ENCODE peak calls at places on chromosomes 5 and 9, in ten cellular contexts. One of them, this sample, is unnamed.

GRCh38 chr9:115921301-115921700 is 232.3 kb upstream of the PAPPA start:
- DNase-seq in colonic mucosa: no peak
- DNase-seq in upper lobe of right lung: no peak
- DNase-seq in CD8-positive, alpha-beta memory T cell: no peak
- DNase-seq in left lung: no peak
- DNase-seq in caudate nucleus: no peak
- DNase-seq in mammary epithelial cell: no peak
- DNase-seq in heart right ventricle: no peak
- DNase-seq in aorta: no peak
- DNase-seq in CD4-positive, alpha-beta T cell: no peak
- DNase-seq in this sample: no peak

GRCh38 chr5:178320281-178320855 is 87.8 kb upstream of the PHYKPL start:
- DNase-seq in caudate nucleus: no peak
- DNase-seq in mammary epithelial cell: no peak
- DNase-seq in upper lobe of right lung: peak
- DNase-seq in heart right ventricle: no peak
- DNase-seq in CD4-positive, alpha-beta T cell: no peak
- DNase-seq in left lung: peak
- DNase-seq in CD8-positive, alpha-beta memory T cell: no peak
- DNase-seq in aorta: peak
- DNase-seq in colonic mucosa: no peak
- DNase-seq in this sample: no peak

GRCh38 chr5:139147743-139148079 is 50.5 kb downstream of the SIL1 start:
- DNase-seq in CD8-positive, alpha-beta memory T cell: no peak
- DNase-seq in mammary epithelial cell: peak
- DNase-seq in left lung: peak
- DNase-seq in colonic mucosa: peak
- DNase-seq in heart right ventricle: peak
- DNase-seq in aorta: peak
- DNase-seq in CD4-positive, alpha-beta T cell: no peak
- DNase-seq in upper lobe of right lung: peak
- DNase-seq in caudate nucleus: no peak
- DNase-seq in this sample: peak

GRCh38 chr9:81207651-81208050 is 481.7 kb downstream of the TLE1 start:
- DNase-seq in caudate nucleus: no peak
- DNase-seq in CD8-positive, alpha-beta memory T cell: no peak
- DNase-seq in aorta: no peak
- DNase-seq in heart right ventricle: no peak
- DNase-seq in CD4-positive, alpha-beta T cell: no peak
- DNase-seq in upper lobe of right lung: no peak
- DNase-seq in colonic mucosa: no peak
- DNase-seq in left lung: no peak
- DNase-seq in mammary epithelial cell: no peak
- DNase-seq in this sample: no peak

GRCh38 chr5:74866653-74867162 is 521 bp upstream of the FAM169A start:
- DNase-seq in CD4-positive, alpha-beta T cell: no peak
- DNase-seq in left lung: no peak
- DNase-seq in mammary epithelial cell: no peak
- DNase-seq in upper lobe of right lung: no peak
- DNase-seq in aorta: no peak
- DNase-seq in colonic mucosa: peak
- DNase-seq in heart right ventricle: no peak
- DNase-seq in CD8-positive, alpha-beta memory T cell: no peak
- DNase-seq in caudate nucleus: peak
- DNase-seq in this sample: no peak

GRCh38 chr5:128537306-128537998 is 593 bp downstream of the FBN2 start:
- DNase-seq in heart right ventricle: peak
- DNase-seq in CD4-positive, alpha-beta T cell: no peak
- DNase-seq in CD8-positive, alpha-beta memory T cell: no peak
- DNase-seq in caudate nucleus: no peak
- DNase-seq in left lung: peak
- DNase-seq in mammary epithelial cell: peak
- DNase-seq in aorta: peak
- DNase-seq in colonic mucosa: no peak
- DNase-seq in upper lobe of right lung: peak
- DNase-seq in this sample: no peak

GRCh38 chr5:180787025-180787424 is 15.6 kb downstream of the MGAT1 start:
- DNase-seq in colonic mucosa: no peak
- DNase-seq in CD8-positive, alpha-beta memory T cell: no peak
- DNase-seq in heart right ventricle: no peak
- DNase-seq in caudate nucleus: no peak
- DNase-seq in upper lobe of right lung: peak
- DNase-seq in mammary epithelial cell: no peak
- DNase-seq in aorta: no peak
- DNase-seq in CD4-positive, alpha-beta T cell: no peak
- DNase-seq in left lung: no peak
- DNase-seq in this sample: no peak

GRCh38 chr9:121282309-121283071 is 14.5 kb downstream of the GSN start:
- DNase-seq in colonic mucosa: peak
- DNase-seq in CD8-positive, alpha-beta memory T cell: no peak
- DNase-seq in caudate nucleus: no peak
- DNase-seq in mammary epithelial cell: peak
- DNase-seq in CD4-positive, alpha-beta T cell: no peak
- DNase-seq in upper lobe of right lung: peak
- DNase-seq in aorta: peak
- DNase-seq in left lung: no peak
- DNase-seq in heart right ventricle: peak
- DNase-seq in this sample: peak

GRCh38 chr5:39876146-39876545 is 451.4 kb upstream of the DAB2 start:
- DNase-seq in left lung: no peak
- DNase-seq in CD8-positive, alpha-beta memory T cell: no peak
- DNase-seq in caudate nucleus: no peak
- DNase-seq in colonic mucosa: no peak
- DNase-seq in CD4-positive, alpha-beta T cell: no peak
- DNase-seq in upper lobe of right lung: no peak
- DNase-seq in heart right ventricle: no peak
- DNase-seq in mammary epithelial cell: no peak
- DNase-seq in aorta: no peak
- DNase-seq in this sample: no peak

GRCh38 chr5:67963789-67964519 is 251.6 kb upstream of the PIK3R1 start:
- DNase-seq in upper lobe of right lung: no peak
- DNase-seq in caudate nucleus: no peak
- DNase-seq in CD4-positive, alpha-beta T cell: no peak
- DNase-seq in mammary epithelial cell: peak
- DNase-seq in CD8-positive, alpha-beta memory T cell: no peak
- DNase-seq in aorta: no peak
- DNase-seq in left lung: no peak
- DNase-seq in colonic mucosa: peak
- DNase-seq in heart right ventricle: no peak
- DNase-seq in this sample: no peak

GRCh38 chr9:13941686-13942085 is 372.3 kb downstream of the NFIB start:
- DNase-seq in left lung: no peak
- DNase-seq in CD4-positive, alpha-beta T cell: no peak
- DNase-seq in aorta: no peak
- DNase-seq in upper lobe of right lung: no peak
- DNase-seq in caudate nucleus: no peak
- DNase-seq in heart right ventricle: no peak
- DNase-seq in colonic mucosa: no peak
- DNase-seq in CD8-positive, alpha-beta memory T cell: no peak
- DNase-seq in mammary epithelial cell: no peak
- DNase-seq in this sample: no peak

GRCh38 chr9:126700903-126701819 is 87.4 kb downstream of the LMX1B start:
- DNase-seq in upper lobe of right lung: peak
- DNase-seq in aorta: peak
- DNase-seq in heart right ventricle: no peak
- DNase-seq in mammary epithelial cell: no peak
- DNase-seq in CD4-positive, alpha-beta T cell: no peak
- DNase-seq in caudate nucleus: no peak
- DNase-seq in CD8-positive, alpha-beta memory T cell: peak
- DNase-seq in left lung: no peak
- DNase-seq in colonic mucosa: no peak
- DNase-seq in this sample: no peak

GRCh38 chr9:36834736-36835135 is 199.3 kb downstream of the PAX5 start:
- DNase-seq in upper lobe of right lung: peak
- DNase-seq in colonic mucosa: no peak
- DNase-seq in CD4-positive, alpha-beta T cell: no peak
- DNase-seq in left lung: no peak
- DNase-seq in CD8-positive, alpha-beta memory T cell: no peak
- DNase-seq in caudate nucleus: no peak
- DNase-seq in heart right ventricle: no peak
- DNase-seq in aorta: peak
- DNase-seq in mammary epithelial cell: no peak
- DNase-seq in this sample: no peak

GRCh38 chr5:54655266-54655665 is 137.7 kb downstream of the SNX18 start:
- DNase-seq in heart right ventricle: no peak
- DNase-seq in upper lobe of right lung: no peak
- DNase-seq in mammary epithelial cell: no peak
- DNase-seq in CD4-positive, alpha-beta T cell: no peak
- DNase-seq in caudate nucleus: no peak
- DNase-seq in aorta: no peak
- DNase-seq in colonic mucosa: no peak
- DNase-seq in CD8-positive, alpha-beta memory T cell: no peak
- DNase-seq in left lung: no peak
- DNase-seq in this sample: no peak

GRCh38 chr9:84140535-84141101 is 160.0 kb downstream of the RMI1 start:
- DNase-seq in heart right ventricle: no peak
- DNase-seq in aorta: peak
- DNase-seq in CD8-positive, alpha-beta memory T cell: peak
- DNase-seq in CD4-positive, alpha-beta T cell: no peak
- DNase-seq in upper lobe of right lung: no peak
- DNase-seq in colonic mucosa: peak
- DNase-seq in left lung: peak
- DNase-seq in caudate nucleus: peak
- DNase-seq in mammary epithelial cell: no peak
- DNase-seq in this sample: no peak

GRCh38 chr5:142517840-142518239 is 168.1 kb downstream of the FGF1 start:
- DNase-seq in colonic mucosa: no peak
- DNase-seq in aorta: no peak
- DNase-seq in mammary epithelial cell: no peak
- DNase-seq in left lung: no peak
- DNase-seq in caudate nucleus: no peak
- DNase-seq in CD4-positive, alpha-beta T cell: no peak
- DNase-seq in CD8-positive, alpha-beta memory T cell: no peak
- DNase-seq in heart right ventricle: no peak
- DNase-seq in upper lobe of right lung: no peak
- DNase-seq in this sample: no peak
- H3K27ac ChIP-seq in colonic mucosa: no peak
- H3K27ac ChIP-seq in aorta: no peak
- H3K27ac ChIP-seq in mammary epithelial cell: no peak
- H3K27ac ChIP-seq in left lung: no peak
- H3K27ac ChIP-seq in caudate nucleus: no peak
- H3K27ac ChIP-seq in CD4-positive, alpha-beta T cell: no peak
- H3K27ac ChIP-seq in CD8-positive, alpha-beta memory T cell: no peak
- H3K27ac ChIP-seq in heart right ventricle: no peak
- H3K27ac ChIP-seq in upper lobe of right lung: no peak
- H3K27ac ChIP-seq in this sample: no peak

DNA sequence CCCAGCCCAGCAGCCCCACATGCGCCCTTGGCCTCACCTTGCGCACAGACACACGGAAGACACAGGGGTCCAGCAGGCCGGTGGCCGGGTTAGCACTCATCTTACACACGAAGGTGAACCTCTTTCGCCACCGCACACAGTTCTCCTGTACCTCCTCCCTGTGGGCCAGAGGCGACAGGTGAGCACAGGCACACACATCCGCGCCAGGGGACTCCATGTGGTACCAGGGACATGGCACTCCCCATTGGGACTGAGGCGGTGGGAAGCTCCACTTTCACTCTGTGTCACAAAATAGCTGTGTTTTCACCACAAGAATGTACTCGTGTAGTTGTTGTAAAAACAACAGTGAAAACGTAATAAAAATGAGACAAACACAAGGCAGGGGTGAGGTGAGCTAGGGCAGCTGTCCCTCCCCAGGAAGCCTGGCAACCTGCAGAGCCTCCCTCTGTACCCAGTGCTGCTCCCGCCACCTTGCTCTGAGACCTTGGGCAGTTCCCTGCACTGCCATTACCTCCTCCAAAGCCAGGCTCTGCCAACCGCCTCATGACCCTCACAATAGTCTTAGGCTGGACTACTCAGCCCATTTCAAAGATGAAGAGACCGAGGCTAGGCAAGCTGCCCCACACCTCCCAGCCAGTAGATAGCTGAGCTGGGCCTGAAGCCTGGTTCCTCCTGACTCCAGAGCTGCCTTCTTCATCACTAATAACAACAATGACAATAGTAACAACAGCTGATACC is 16.3 kb upstream of the DPM2 start:
- DNase-seq in colonic mucosa: no peak
- DNase-seq in aorta: no peak
- DNase-seq in caudate nucleus: no peak
- DNase-seq in heart right ventricle: no peak
- DNase-seq in left lung: no peak
- DNase-seq in CD4-positive, alpha-beta T cell: no peak
- DNase-seq in upper lobe of right lung: no peak
- DNase-seq in CD8-positive, alpha-beta memory T cell: no peak
- DNase-seq in mammary epithelial cell: no peak
- DNase-seq in this sample: no peak
- H3K27ac ChIP-seq in colonic mucosa: peak
- H3K27ac ChIP-seq in aorta: no peak
- H3K27ac ChIP-seq in caudate nucleus: peak
- H3K27ac ChIP-seq in heart right ventricle: no peak
- H3K27ac ChIP-seq in left lung: no peak
- H3K27ac ChIP-seq in CD4-positive, alpha-beta T cell: peak
- H3K27ac ChIP-seq in upper lobe of right lung: peak
- H3K27ac ChIP-seq in CD8-positive, alpha-beta memory T cell: no peak
- H3K27ac ChIP-seq in mammary epithelial cell: no peak
- H3K27ac ChIP-seq in this sample: peak

DNA sequence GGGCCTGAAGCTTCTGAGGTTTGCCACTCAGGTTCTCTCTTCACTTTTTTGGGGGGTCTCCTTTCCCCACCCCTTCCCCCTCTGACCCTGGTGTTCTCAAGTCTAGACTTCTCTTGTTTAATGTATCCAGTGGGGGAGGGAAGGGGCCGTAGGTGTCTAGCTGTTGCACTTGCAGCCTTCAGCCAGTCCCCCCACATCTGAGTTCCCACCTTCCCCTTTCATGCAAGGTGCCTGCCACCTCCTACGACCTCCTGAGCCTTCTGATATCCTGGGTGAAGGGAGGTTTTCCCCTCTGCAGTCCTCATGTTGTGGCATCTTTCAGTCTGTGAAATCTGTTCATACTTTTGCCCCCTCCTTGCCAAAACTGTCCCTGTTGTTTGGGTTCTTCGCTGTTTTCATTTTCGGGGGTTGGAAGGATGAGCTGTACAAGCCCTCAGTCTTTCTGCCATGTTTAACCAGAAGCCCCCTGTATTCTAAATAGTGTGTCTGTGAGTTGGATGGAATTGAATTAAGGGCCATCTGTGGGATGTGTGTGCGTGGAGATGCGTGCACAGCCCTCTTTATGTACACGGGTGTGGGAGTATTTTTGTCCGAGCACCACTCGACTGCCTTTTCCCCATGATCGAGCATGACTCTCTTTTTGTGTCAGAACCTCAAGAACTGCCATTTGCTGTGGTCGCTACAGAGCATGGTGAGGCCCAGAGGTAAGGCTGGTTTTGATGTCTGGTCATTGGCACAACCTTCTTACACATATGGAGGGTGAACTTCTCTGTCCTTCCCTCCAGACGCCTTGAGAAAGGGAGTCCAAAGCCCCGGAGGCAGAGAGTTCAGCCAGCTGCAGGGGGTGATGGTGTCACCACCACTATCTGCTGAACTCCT is 23.6 kb downstream of the PRRC2B start:
- DNase-seq in CD8-positive, alpha-beta memory T cell: no peak
- DNase-seq in left lung: no peak
- DNase-seq in colonic mucosa: no peak
- DNase-seq in upper lobe of right lung: no peak
- DNase-seq in aorta: no peak
- DNase-seq in CD4-positive, alpha-beta T cell: no peak
- DNase-seq in caudate nucleus: no peak
- DNase-seq in mammary epithelial cell: no peak
- DNase-seq in heart right ventricle: no peak
- DNase-seq in this sample: no peak
- H3K27ac ChIP-seq in CD8-positive, alpha-beta memory T cell: no peak
- H3K27ac ChIP-seq in left lung: no peak
- H3K27ac ChIP-seq in colonic mucosa: no peak
- H3K27ac ChIP-seq in upper lobe of right lung: peak
- H3K27ac ChIP-seq in aorta: peak
- H3K27ac ChIP-seq in CD4-positive, alpha-beta T cell: no peak
- H3K27ac ChIP-seq in caudate nucleus: peak
- H3K27ac ChIP-seq in mammary epithelial cell: no peak
- H3K27ac ChIP-seq in heart right ventricle: peak
- H3K27ac ChIP-seq in this sample: peak

GRCh38 chr5:124677376-124677998 is 69.0 kb downstream of the ZNF608 start:
- DNase-seq in colonic mucosa: no peak
- DNase-seq in CD4-positive, alpha-beta T cell: no peak
- DNase-seq in upper lobe of right lung: no peak
- DNase-seq in mammary epithelial cell: no peak
- DNase-seq in aorta: no peak
- DNase-seq in heart right ventricle: peak
- DNase-seq in left lung: no peak
- DNase-seq in caudate nucleus: no peak
- DNase-seq in CD8-positive, alpha-beta memory T cell: no peak
- DNase-seq in this sample: peak
- H3K27ac ChIP-seq in colonic mucosa: no peak
- H3K27ac ChIP-seq in CD4-positive, alpha-beta T cell: no peak
- H3K27ac ChIP-seq in upper lobe of right lung: peak
- H3K27ac ChIP-seq in mammary epithelial cell: no peak
- H3K27ac ChIP-seq in aorta: peak
- H3K27ac ChIP-seq in heart right ventricle: peak
- H3K27ac ChIP-seq in left lung: peak
- H3K27ac ChIP-seq in caudate nucleus: no peak
- H3K27ac ChIP-seq in CD8-positive, alpha-beta memory T cell: no peak
- H3K27ac ChIP-seq in this sample: peak

This sample was measured in substantia nigra.